ENCODE peak calls at places on chromosomes 1 and 21, in four cellular contexts. One of them, this sample, is unnamed.

GRCh38 chr1:245678866-245679411 is 524.2 kb downstream of the KIF26B start:
- DNase-seq in CD8-positive, alpha-beta T cell: no peak
- DNase-seq in mucosa of gallbladder: no peak
- DNase-seq in stomach: peak; percentile 9
- DNase-seq in this sample: no peak

GRCh38 chr1:101190441-101190840 is 46.4 kb upstream of the S1PR1 start:
- DNase-seq in CD8-positive, alpha-beta T cell: no peak
- DNase-seq in stomach: no peak
- DNase-seq in mucosa of gallbladder: no peak
- DNase-seq in this sample: no peak

GRCh38 chr1:213070399-213070798 is 19.4 kb downstream of the RPS6KC1 start:
- DNase-seq in mucosa of gallbladder: no peak
- DNase-seq in stomach: peak; percentile 46
- DNase-seq in CD8-positive, alpha-beta T cell: no peak
- DNase-seq in this sample: peak; percentile 56

GRCh38 chr1:197451424-197451823 is 183.4 kb downstream of the CRB1 start:
- DNase-seq in CD8-positive, alpha-beta T cell: no peak
- DNase-seq in stomach: no peak
- DNase-seq in mucosa of gallbladder: no peak
- DNase-seq in this sample: no peak

GRCh38 chr1:222096476-222096772 is 354.5 kb upstream of the DUSP10 start:
- DNase-seq in stomach: no peak
- DNase-seq in CD8-positive, alpha-beta T cell: no peak
- DNase-seq in mucosa of gallbladder: no peak
- DNase-seq in this sample: no peak

GRCh38 chr1:10734900-10735602 is 61.4 kb downstream of the CASZ1 start:
- DNase-seq in CD8-positive, alpha-beta T cell: no peak
- DNase-seq in stomach: no peak
- DNase-seq in mucosa of gallbladder: no peak
- DNase-seq in this sample: no peak

GRCh38 chr1:8854270-8854669 is 24.2 kb downstream of the ENO1 start:
- DNase-seq in CD8-positive, alpha-beta T cell: no peak
- DNase-seq in mucosa of gallbladder: no peak
- DNase-seq in stomach: no peak
- DNase-seq in this sample: no peak

GRCh38 chr1:41371630-41372599 is 10.7 kb downstream of the FOXO6 start:
- DNase-seq in CD8-positive, alpha-beta T cell: no peak
- DNase-seq in mucosa of gallbladder: no peak
- DNase-seq in stomach: no peak
- DNase-seq in this sample: peak; percentile 67

GRCh38 chr1:42732126-42732680 is 7.8 kb downstream of the CLDN19 start:
- DNase-seq in mucosa of gallbladder: no peak
- DNase-seq in CD8-positive, alpha-beta T cell: no peak
- DNase-seq in stomach: no peak
- DNase-seq in this sample: no peak

GRCh38 chr1:162697140-162697895 is 65.1 kb downstream of the DDR2 start:
- DNase-seq in mucosa of gallbladder: no peak
- DNase-seq in CD8-positive, alpha-beta T cell: no peak
- DNase-seq in stomach: no peak
- DNase-seq in this sample: no peak

GRCh38 chr21:41620982-41621381 is 113.0 kb upstream of the TMPRSS2 start:
- DNase-seq in CD8-positive, alpha-beta T cell: no peak
- DNase-seq in stomach: no peak
- DNase-seq in mucosa of gallbladder: no peak
- DNase-seq in this sample: no peak

GRCh38 chr1:53982034-53982761 is 35.8 kb downstream of the LDLRAD1 start:
- DNase-seq in mucosa of gallbladder: peak; percentile 35
- DNase-seq in stomach: no peak
- DNase-seq in CD8-positive, alpha-beta T cell: no peak
- DNase-seq in this sample: peak; percentile 59

GRCh38 chr21:42835611-42836401 is 43.5 kb downstream of the WDR4 start:
- DNase-seq in stomach: peak; percentile 13
- DNase-seq in CD8-positive, alpha-beta T cell: no peak
- DNase-seq in mucosa of gallbladder: no peak
- DNase-seq in this sample: no peak

GRCh38 chr1:203871114-203871875 is 9.9 kb downstream of the SNRPE start:
- DNase-seq in stomach: no peak
- DNase-seq in mucosa of gallbladder: peak; percentile 34
- DNase-seq in CD8-positive, alpha-beta T cell: no peak
- DNase-seq in this sample: peak; percentile 54

GRCh38 chr1:46466477-46467182 is 23.0 kb upstream of the DMBX1 start:
- DNase-seq in stomach: peak; percentile 28
- DNase-seq in mucosa of gallbladder: no peak
- DNase-seq in CD8-positive, alpha-beta T cell: no peak
- DNase-seq in this sample: peak; percentile 37

GRCh38 chr1:214471458-214471857 is 79.9 kb downstream of the PTPN14 start:
- DNase-seq in stomach: no peak
- DNase-seq in mucosa of gallbladder: no peak
- DNase-seq in CD8-positive, alpha-beta T cell: no peak
- DNase-seq in this sample: no peak

GRCh38 chr1:64984737-64985136 is 18.4 kb upstream of the JAK1 start:
- DNase-seq in CD8-positive, alpha-beta T cell: no peak
- DNase-seq in mucosa of gallbladder: no peak
- DNase-seq in stomach: no peak
- DNase-seq in this sample: no peak

GRCh38 chr1:92134331-92134730 is 54.2 kb downstream of the BTBD8 start:
- DNase-seq in mucosa of gallbladder: no peak
- DNase-seq in stomach: no peak
- DNase-seq in CD8-positive, alpha-beta T cell: no peak
- DNase-seq in this sample: no peak